ENCODE peak calls at places on chromosomes 4 and X, in four cellular contexts. One of them, this sample, is unnamed.

GRCh38 chrX:146238173-146238572 is 420.5 kb downstream of the SLITRK2 start:
- DNase-seq in stimulated activated CD8-positive, alpha-beta memory T cell treated with anti-CD3 and anti-CD28 coated beads, Interleukin-7, amount 100 ng/mL, for 1 hour: no peak
- DNase-seq in EH: no peak
- DNase-seq in stimulated activated CD4-positive, alpha-beta T cell treated with anti-CD3 and anti-CD28 coated beads, TNF-alpha, amount 100 ng/mL, for 4 hours: no peak
- DNase-seq in this sample: no peak

GRCh38 chr4:25981749-25982148 is 67.7 kb downstream of the SMIM20 start:
- DNase-seq in EH: no peak
- DNase-seq in stimulated activated CD4-positive, alpha-beta T cell treated with anti-CD3 and anti-CD28 coated beads, TNF-alpha, amount 100 ng/mL, for 4 hours: no peak
- DNase-seq in stimulated activated CD8-positive, alpha-beta memory T cell treated with anti-CD3 and anti-CD28 coated beads, Interleukin-7, amount 100 ng/mL, for 1 hour: no peak
- DNase-seq in this sample: no peak

GRCh38 chr4:683247-683897 is 5.6 kb downstream of the SLC49A3 start:
- DNase-seq in stimulated activated CD4-positive, alpha-beta T cell treated with anti-CD3 and anti-CD28 coated beads, TNF-alpha, amount 100 ng/mL, for 4 hours: no peak
- DNase-seq in EH: no peak
- DNase-seq in stimulated activated CD8-positive, alpha-beta memory T cell treated with anti-CD3 and anti-CD28 coated beads, Interleukin-7, amount 100 ng/mL, for 1 hour: no peak
- DNase-seq in this sample: no peak

GRCh38 chrX:97070346-97070745 is 186.6 kb downstream of the RPA4 start:
- DNase-seq in stimulated activated CD4-positive, alpha-beta T cell treated with anti-CD3 and anti-CD28 coated beads, TNF-alpha, amount 100 ng/mL, for 4 hours: no peak
- DNase-seq in EH: peak; percentile 34
- DNase-seq in stimulated activated CD8-positive, alpha-beta memory T cell treated with anti-CD3 and anti-CD28 coated beads, Interleukin-7, amount 100 ng/mL, for 1 hour: no peak
- DNase-seq in this sample: no peak

GRCh38 chr4:23105759-23106370 is 413.1 kb downstream of the GBA3 start:
- DNase-seq in stimulated activated CD4-positive, alpha-beta T cell treated with anti-CD3 and anti-CD28 coated beads, TNF-alpha, amount 100 ng/mL, for 4 hours: no peak
- DNase-seq in stimulated activated CD8-positive, alpha-beta memory T cell treated with anti-CD3 and anti-CD28 coated beads, Interleukin-7, amount 100 ng/mL, for 1 hour: no peak
- DNase-seq in EH: no peak
- DNase-seq in this sample: no peak

GRCh38 chr4:57405359-57405758 is 295.2 kb upstream of the IGFBP7 start:
- DNase-seq in EH: peak; percentile 93
- DNase-seq in stimulated activated CD4-positive, alpha-beta T cell treated with anti-CD3 and anti-CD28 coated beads, TNF-alpha, amount 100 ng/mL, for 4 hours: no peak
- DNase-seq in stimulated activated CD8-positive, alpha-beta memory T cell treated with anti-CD3 and anti-CD28 coated beads, Interleukin-7, amount 100 ng/mL, for 1 hour: no peak
- DNase-seq in this sample: peak; percentile 68

GRCh38 chr4:94165256-94165655 is 42.4 kb upstream of the SMARCAD1 start:
- DNase-seq in stimulated activated CD8-positive, alpha-beta memory T cell treated with anti-CD3 and anti-CD28 coated beads, Interleukin-7, amount 100 ng/mL, for 1 hour: no peak
- DNase-seq in stimulated activated CD4-positive, alpha-beta T cell treated with anti-CD3 and anti-CD28 coated beads, TNF-alpha, amount 100 ng/mL, for 4 hours: no peak
- DNase-seq in EH: no peak
- DNase-seq in this sample: no peak

GRCh38 chrX:155747520-155747919 is 133.6 kb upstream of the VAMP7 start:
- DNase-seq in EH: no peak
- DNase-seq in stimulated activated CD4-positive, alpha-beta T cell treated with anti-CD3 and anti-CD28 coated beads, TNF-alpha, amount 100 ng/mL, for 4 hours: no peak
- DNase-seq in stimulated activated CD8-positive, alpha-beta memory T cell treated with anti-CD3 and anti-CD28 coated beads, Interleukin-7, amount 100 ng/mL, for 1 hour: no peak
- DNase-seq in this sample: no peak

GRCh38 chrX:95248386-95248785 is 1436.3 kb upstream of the DIAPH2 start:
- DNase-seq in stimulated activated CD4-positive, alpha-beta T cell treated with anti-CD3 and anti-CD28 coated beads, TNF-alpha, amount 100 ng/mL, for 4 hours: no peak
- DNase-seq in EH: no peak
- DNase-seq in stimulated activated CD8-positive, alpha-beta memory T cell treated with anti-CD3 and anti-CD28 coated beads, Interleukin-7, amount 100 ng/mL, for 1 hour: no peak
- DNase-seq in this sample: no peak

GRCh38 chr4:20431422-20432014 is 179.8 kb downstream of the SLIT2 start:
- DNase-seq in EH: no peak
- DNase-seq in stimulated activated CD4-positive, alpha-beta T cell treated with anti-CD3 and anti-CD28 coated beads, TNF-alpha, amount 100 ng/mL, for 4 hours: no peak
- DNase-seq in stimulated activated CD8-positive, alpha-beta memory T cell treated with anti-CD3 and anti-CD28 coated beads, Interleukin-7, amount 100 ng/mL, for 1 hour: no peak
- DNase-seq in this sample: no peak

GRCh38 chr4:41693629-41694028 is 54.9 kb downstream of the PHOX2B start:
- DNase-seq in EH: peak; percentile 52
- DNase-seq in stimulated activated CD8-positive, alpha-beta memory T cell treated with anti-CD3 and anti-CD28 coated beads, Interleukin-7, amount 100 ng/mL, for 1 hour: no peak
- DNase-seq in stimulated activated CD4-positive, alpha-beta T cell treated with anti-CD3 and anti-CD28 coated beads, TNF-alpha, amount 100 ng/mL, for 4 hours: no peak
- DNase-seq in this sample: no peak

GRCh38 chr4:153365003-153365402 is 20.5 kb downstream of the MND1 start:
- DNase-seq in stimulated activated CD8-positive, alpha-beta memory T cell treated with anti-CD3 and anti-CD28 coated beads, Interleukin-7, amount 100 ng/mL, for 1 hour: no peak
- DNase-seq in EH: no peak
- DNase-seq in stimulated activated CD4-positive, alpha-beta T cell treated with anti-CD3 and anti-CD28 coated beads, TNF-alpha, amount 100 ng/mL, for 4 hours: no peak
- DNase-seq in this sample: no peak

GRCh38 chr4:159401791-159402380 is 299.0 kb downstream of the RAPGEF2 start:
- DNase-seq in EH: peak; percentile 99
- DNase-seq in stimulated activated CD4-positive, alpha-beta T cell treated with anti-CD3 and anti-CD28 coated beads, TNF-alpha, amount 100 ng/mL, for 4 hours: no peak
- DNase-seq in stimulated activated CD8-positive, alpha-beta memory T cell treated with anti-CD3 and anti-CD28 coated beads, Interleukin-7, amount 100 ng/mL, for 1 hour: no peak
- DNase-seq in this sample: peak; percentile 85

GRCh38 chr4:133186210-133186609 is 37.1 kb downstream of the PCDH10 start:
- DNase-seq in EH: no peak
- DNase-seq in stimulated activated CD4-positive, alpha-beta T cell treated with anti-CD3 and anti-CD28 coated beads, TNF-alpha, amount 100 ng/mL, for 4 hours: no peak
- DNase-seq in stimulated activated CD8-positive, alpha-beta memory T cell treated with anti-CD3 and anti-CD28 coated beads, Interleukin-7, amount 100 ng/mL, for 1 hour: no peak
- DNase-seq in this sample: no peak

GRCh38 chr4:158858410-158859189 is 89.8 kb downstream of the FNIP2 start:
- DNase-seq in EH: peak; percentile 88
- DNase-seq in stimulated activated CD4-positive, alpha-beta T cell treated with anti-CD3 and anti-CD28 coated beads, TNF-alpha, amount 100 ng/mL, for 4 hours: no peak
- DNase-seq in stimulated activated CD8-positive, alpha-beta memory T cell treated with anti-CD3 and anti-CD28 coated beads, Interleukin-7, amount 100 ng/mL, for 1 hour: no peak
- DNase-seq in this sample: peak; percentile 76

GRCh38 chr4:152255437-152255836 is 280.5 kb downstream of the FBXW7 start:
- DNase-seq in EH: peak; percentile 44
- DNase-seq in stimulated activated CD4-positive, alpha-beta T cell treated with anti-CD3 and anti-CD28 coated beads, TNF-alpha, amount 100 ng/mL, for 4 hours: no peak
- DNase-seq in stimulated activated CD8-positive, alpha-beta memory T cell treated with anti-CD3 and anti-CD28 coated beads, Interleukin-7, amount 100 ng/mL, for 1 hour: peak; percentile 21
- DNase-seq in this sample: peak; percentile 18

GRCh38 chrX:6738518-6739470 is 203.9 kb upstream of the VCX3A start:
- DNase-seq in stimulated activated CD8-positive, alpha-beta memory T cell treated with anti-CD3 and anti-CD28 coated beads, Interleukin-7, amount 100 ng/mL, for 1 hour: no peak
- DNase-seq in stimulated activated CD4-positive, alpha-beta T cell treated with anti-CD3 and anti-CD28 coated beads, TNF-alpha, amount 100 ng/mL, for 4 hours: no peak
- DNase-seq in EH: no peak
- DNase-seq in this sample: no peak

GRCh38 chrX:56385336-56385735 is 153.2 kb downstream of the KLF8 start:
- DNase-seq in EH: no peak
- DNase-seq in stimulated activated CD4-positive, alpha-beta T cell treated with anti-CD3 and anti-CD28 coated beads, TNF-alpha, amount 100 ng/mL, for 4 hours: no peak
- DNase-seq in stimulated activated CD8-positive, alpha-beta memory T cell treated with anti-CD3 and anti-CD28 coated beads, Interleukin-7, amount 100 ng/mL, for 1 hour: no peak
- DNase-seq in this sample: no peak

GRCh38 chr4:181687116-181687515 is 556.1 kb upstream of the TENM3 start:
- DNase-seq in stimulated activated CD8-positive, alpha-beta memory T cell treated with anti-CD3 and anti-CD28 coated beads, Interleukin-7, amount 100 ng/mL, for 1 hour: no peak
- DNase-seq in EH: peak; percentile 45
- DNase-seq in stimulated activated CD4-positive, alpha-beta T cell treated with anti-CD3 and anti-CD28 coated beads, TNF-alpha, amount 100 ng/mL, for 4 hours: no peak
- DNase-seq in this sample: no peak

GRCh38 chrX:10254746-10255145 is 98.0 kb downstream of the CLCN4 start:
- DNase-seq in stimulated activated CD8-positive, alpha-beta memory T cell treated with anti-CD3 and anti-CD28 coated beads, Interleukin-7, amount 100 ng/mL, for 1 hour: no peak
- DNase-seq in EH: peak; percentile 15
- DNase-seq in stimulated activated CD4-positive, alpha-beta T cell treated with anti-CD3 and anti-CD28 coated beads, TNF-alpha, amount 100 ng/mL, for 4 hours: no peak
- DNase-seq in this sample: no peak

GRCh38 chr4:186624951-186625350 is 69.6 kb upstream of the MTNR1A start:
- DNase-seq in stimulated activated CD4-positive, alpha-beta T cell treated with anti-CD3 and anti-CD28 coated beads, TNF-alpha, amount 100 ng/mL, for 4 hours: no peak
- DNase-seq in EH: peak; percentile 96
- DNase-seq in stimulated activated CD8-positive, alpha-beta memory T cell treated with anti-CD3 and anti-CD28 coated beads, Interleukin-7, amount 100 ng/mL, for 1 hour: no peak
- DNase-seq in this sample: no peak

GRCh38 chr4:2260336-2261109 is 1.4 kb downstream of the MXD4 start:
- DNase-seq in EH: peak; percentile 9
- DNase-seq in stimulated activated CD4-positive, alpha-beta T cell treated with anti-CD3 and anti-CD28 coated beads, TNF-alpha, amount 100 ng/mL, for 4 hours: no peak
- DNase-seq in stimulated activated CD8-positive, alpha-beta memory T cell treated with anti-CD3 and anti-CD28 coated beads, Interleukin-7, amount 100 ng/mL, for 1 hour: no peak
- DNase-seq in this sample: no peak

GRCh38 chr4:40656221-40656863 is 26.7 kb upstream of the RBM47 start:
- DNase-seq in EH: no peak
- DNase-seq in stimulated activated CD4-positive, alpha-beta T cell treated with anti-CD3 and anti-CD28 coated beads, TNF-alpha, amount 100 ng/mL, for 4 hours: no peak
- DNase-seq in stimulated activated CD8-positive, alpha-beta memory T cell treated with anti-CD3 and anti-CD28 coated beads, Interleukin-7, amount 100 ng/mL, for 1 hour: no peak
- DNase-seq in this sample: no peak

This sample was measured in HS-5.